ENCODE peak calls at places on chromosomes 13 and 19, in seven cellular contexts. J is EH; V is memory B cell; Q is IMR-90; Z is kidney tubule cell; K is activated effector memory CD4-positive, alpha-beta T cell treated with Interleukin-2 at 50 U/mL for 16 hours; M is NCI-H1930. B is an unnamed sample.

GRCh38 chr19:49820125-49820524 is 2.0 kb downstream of the MED25 start:
- DNase-seq in J (no peak), V (no peak), Q (no peak), Z (no peak), K (no peak), M (no peak), B (peak)

GRCh38 chr13:95643471-95643813 is 1.1 kb downstream of the DZIP1 start:
- DNase-seq in J (peak), V (no peak), Q (peak), Z (peak), K (no peak), M (no peak), B (peak)

GRCh38 chr19:30529876-30530275 is 157.7 kb downstream of the ZNF536 start:
- DNase-seq in J (no peak), V (no peak), Q (no peak), Z (no peak), K (no peak), M (no peak), B (no peak)

GRCh38 chr19:49020931-49021895 is 2.9 kb downstream of the CGB3 start:
- DNase-seq in J (peak), V (no peak), Q (peak), Z (peak), K (no peak), M (no peak), B (peak)

GRCh38 chr13:66216723-66217122 is 1013.4 kb downstream of the PCDH9 start:
- DNase-seq in J (no peak), V (no peak), Q (no peak), Z (no peak), K (no peak), M (no peak), B (no peak)

GRCh38 chr19:38145627-38146026 is 78.4 kb downstream of the DPF1 start:
- DNase-seq in J (no peak), V (no peak), Q (no peak), Z (no peak), K (no peak), M (no peak), B (peak)

GRCh38 chr19:24065243-24065642 is 21.7 kb upstream of the ZNF254 start:
- DNase-seq in J (no peak), V (no peak), Q (no peak), Z (peak), K (no peak), M (no peak), B (no peak)

GRCh38 chr13:20709782-20710181 is 6.3 kb downstream of the IL17D start:
- DNase-seq in J (no peak), V (no peak), Q (no peak), Z (no peak), K (no peak), M (no peak), B (no peak)

GRCh38 chr13:51995677-51996551 is 15.3 kb downstream of the ATP7B start:
- DNase-seq in J (no peak), V (no peak), Q (no peak), Z (peak), K (no peak), M (no peak), B (no peak)

GRCh38 chr13:28147489-28147888 is 9.1 kb downstream of the PAN3 start:
- DNase-seq in J (peak), V (no peak), Q (peak), Z (no peak), K (no peak), M (no peak), B (peak)

GRCh38 chr19:28244966-28245365 is 968.0 kb downstream of the UQCRFS1 start:
- DNase-seq in J (no peak), V (no peak), Q (no peak), Z (no peak), K (no peak), M (no peak), B (no peak)

GRCh38 chr19:43639507-43640423 is at the start of gene CADM4:
- DNase-seq in J (no peak), V (peak), Q (no peak), Z (peak), K (peak), M (no peak), B (no peak)

GRCh38 chr13:70080030-70080429 is 27.6 kb upstream of the ATXN8OS start:
- DNase-seq in J (no peak), V (no peak), Q (no peak), Z (no peak), K (no peak), M (no peak), B (no peak)

GRCh38 chr19:54462713-54463530 is 656 bp downstream of the LENG9 start:
- DNase-seq in J (peak), V (no peak), Q (peak), Z (peak), K (peak), M (peak), B (peak)

GRCh38 chr13:100234524-100235136 is 145.7 kb downstream of the PCCA start:
- DNase-seq in J (peak), V (no peak), Q (peak), Z (peak), K (no peak), M (no peak), B (peak)

B was measured in iris pigment epithelial cell.